ENCODE peak calls at places on chromosomes 11 and 22, in four cellular contexts. B, D, K and S are unnamed samples.

GRCh38 chr11:135074397-135074998 is 662.5 kb upstream of the B3GAT1 start:
- DNase-seq in D (no peak), B (no peak), K (no peak), S (no peak)

GRCh38 chr11:107783121-107783520 is 71.3 kb upstream of the SLN start:
- DNase-seq in B (no peak), K (no peak), D (no peak), S (no peak)

GRCh38 chr22:29710922-29711593 is 8.7 kb upstream of the CABP7 start:
- DNase-seq in B (no peak), K (no peak), D (no peak), S (peak; percentile 16)

GRCh38 chr11:34425863-34426262 is 12.9 kb upstream of the CAT start:
- DNase-seq in K (no peak), D (no peak), B (no peak), S (no peak)

GRCh38 chr11:36296925-36297604 is 977 bp downstream of the PRR5L start:
- DNase-seq in B (no peak), K (no peak), D (no peak), S (no peak)

GRCh38 chr11:33753304-33753703 is 17.1 kb upstream of the CD59 start:
- DNase-seq in D (no peak), B (no peak), K (no peak), S (no peak)

GRCh38 chr11:64102005-64102738 is 63.7 kb downstream of the MACROD1 start:
- DNase-seq in K (no peak), D (no peak), B (no peak), S (no peak)

GRCh38 chr11:70755410-70756158 is 357.3 kb downstream of the CTTN start:
- DNase-seq in D (peak; percentile 39), K (peak; percentile 82), B (peak; percentile 23), S (peak; percentile 76)

GRCh38 chr22:37051629-37052385 is at the start of gene KCTD17:
- DNase-seq in D (peak; percentile 83), K (peak; percentile 79), B (peak; percentile 63), S (peak; percentile 65)

GRCh38 chr22:20580179-20580578 is 72.8 kb downstream of the MED15 start:
- DNase-seq in K (no peak), D (no peak), B (no peak), S (no peak)

GRCh38 chr11:116948375-116948774 is 111.0 kb upstream of the APOA1 start:
- DNase-seq in K (no peak), B (no peak), D (no peak), S (no peak)

GRCh38 chr22:39956932-39957664 is 3.1 kb upstream of the TMA7B start:
- DNase-seq in K (no peak), B (no peak), D (peak; percentile 42), S (no peak)

GRCh38 chr11:70112017-70112434 is 33.9 kb downstream of the ANO1 start:
- DNase-seq in K (no peak), B (no peak), D (no peak), S (peak; percentile 23)

GRCh38 chr22:37390075-37390474 is 37.2 kb downstream of the ELFN2 start:
- DNase-seq in B (no peak), D (no peak), K (no peak), S (no peak)

GRCh38 chr11:115257286-115258077 is 246.7 kb downstream of the CADM1 start:
- DNase-seq in B (no peak), K (no peak), D (peak; percentile 37), S (no peak)

GRCh38 chr11:122981388-122982264 is at the start of gene BSX:
- DNase-seq in D (peak; percentile 24), K (peak; percentile 64), B (no peak), S (peak; percentile 42)

GRCh38 chr11:66863428-66864125 is 6.7 kb downstream of the LRFN4 start:
- DNase-seq in D (no peak), B (no peak), K (no peak), S (no peak)

GRCh38 chr22:17101475-17102296 is 16.9 kb downstream of the IL17RA start:
- DNase-seq in D (no peak), K (no peak), B (no peak), S (no peak)

GRCh38 chr11:80855975-80856524 is 1415.2 kb upstream of the TENM4 start:
- DNase-seq in D (no peak), K (no peak), B (no peak), S (no peak)

GRCh38 chr11:35649984-35650383 is 12.6 kb upstream of the TRIM44 start:
- DNase-seq in D (no peak), K (no peak), B (no peak), S (no peak)

GRCh38 chr11:134742956-134743808 is 331.1 kb upstream of the B3GAT1 start:
- DNase-seq in D (no peak), K (no peak), B (no peak), S (no peak)

GRCh38 chr11:23594755-23595154 is 734.5 kb upstream of the CCDC179 start:
- DNase-seq in D (no peak), B (no peak), K (no peak), S (no peak)

GRCh38 chr22:41449321-41449720 is 2.7 kb upstream of the TOB2 start:
- DNase-seq in D (peak; percentile 15), K (no peak), B (no peak), S (no peak)

GRCh38 chr11:1827931-1828330 is 6.9 kb upstream of the SYT8 start:
- DNase-seq in K (peak; percentile 36), B (no peak), D (no peak), S (peak; percentile 1)

GRCh38 chr22:46079093-46079860 is 71.0 kb upstream of the PPARA start:
- DNase-seq in K (peak; percentile 39), B (peak; percentile 44), D (no peak), S (peak; percentile 22)

DNA sequence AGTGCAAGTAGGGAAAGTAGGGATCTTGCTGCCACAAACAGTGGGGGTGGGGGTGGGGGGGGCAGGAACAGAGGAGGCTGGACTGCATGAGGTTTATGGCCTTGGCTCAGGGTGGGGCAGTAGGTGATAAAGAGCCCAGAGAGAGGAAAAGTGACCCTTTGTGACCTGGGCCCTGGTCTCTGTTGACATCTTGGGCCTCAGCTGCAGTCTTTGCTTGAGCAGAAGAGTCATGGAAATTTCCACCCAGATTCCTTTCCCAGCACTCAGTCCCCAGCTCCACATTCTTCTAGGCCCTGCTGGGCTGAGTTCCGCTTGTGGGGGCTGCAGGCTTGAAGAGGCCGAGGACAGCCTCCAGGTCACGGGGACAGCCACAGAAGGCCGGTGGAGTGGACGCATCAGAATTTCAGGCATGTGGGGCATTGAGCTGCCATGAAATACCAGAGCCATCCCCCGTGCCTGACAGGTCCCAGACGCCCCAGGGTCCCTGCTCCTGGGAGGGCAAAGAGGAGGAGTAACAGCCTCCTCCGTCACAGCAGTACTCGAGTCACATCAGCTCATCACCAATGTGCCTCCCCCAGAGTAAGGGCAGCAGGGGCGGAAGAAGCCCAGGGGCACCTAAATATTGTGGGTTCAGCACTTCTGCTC is 9.7 kb upstream of the MALAT1 start:
- DNase-seq in D (no peak), K (no peak), B (peak; percentile 50), S (peak; percentile 72)
- H3K4me1 ChIP-seq in D (peaks cover 78% of the 10 kb centered on the region), K (peaks cover 89% of the 10 kb centered on the region), B (peaks cover 54% of the 10 kb centered on the region), S (peaks cover 79% of the 10 kb centered on the region)

GRCh38 chr22:48649031-48649430 is 1178.6 kb downstream of the BRD1 start:
- DNase-seq in D (no peak), B (no peak), K (no peak), S (no peak)
- H3K9me3 ChIP-seq in D (no peaks in the 10 kb centered on the region), B (no peaks in the 10 kb centered on the region), K (no peaks in the 10 kb centered on the region), S (no peaks in the 10 kb centered on the region)

GRCh38 chr11:118894192-118894591 is 10.5 kb downstream of the CXCR5 start:
- DNase-seq in K (no peak), B (no peak), D (no peak), S (peak; percentile 3)
- H3K4me1 ChIP-seq in K (peaks cover 15% of the 10 kb centered on the region), B (peaks cover 5% of the 10 kb centered on the region), D (peaks cover 95% of the 10 kb centered on the region), S (peaks cover 6% of the 10 kb centered on the region)

DNA sequence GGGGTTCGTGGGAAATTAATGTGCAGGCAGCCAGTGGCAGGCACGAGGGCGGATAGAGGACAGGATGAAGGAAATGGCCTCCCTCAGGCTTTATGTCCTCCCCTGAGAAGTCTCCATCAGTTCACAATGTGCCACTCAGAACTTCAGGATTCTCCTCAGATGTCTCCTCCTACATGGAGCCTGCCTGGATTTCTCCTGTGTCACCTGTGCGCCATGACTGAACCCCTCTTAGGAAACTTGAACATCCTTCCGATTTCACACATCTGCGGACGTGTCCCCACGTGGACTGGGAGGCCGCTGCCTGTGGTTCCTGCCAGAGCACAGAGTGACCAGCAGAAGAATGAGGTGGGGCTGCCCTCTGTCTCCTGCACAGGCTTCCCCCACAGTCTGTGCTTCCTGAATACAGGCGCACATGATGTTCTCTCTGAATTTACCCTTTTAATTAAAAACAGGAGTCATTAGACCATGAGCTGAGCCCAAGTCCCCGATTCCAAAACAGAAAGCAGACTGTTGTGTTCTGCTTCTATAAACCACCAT is 1086.0 kb downstream of the TBC1D22A start:
- DNase-seq in K (no peak), D (no peak), B (no peak), S (no peak)
- H3K9me3 ChIP-seq in K (no peaks in the 10 kb centered on the region), D (no peaks in the 10 kb centered on the region), B (no peaks in the 10 kb centered on the region), S (no peaks in the 10 kb centered on the region)

GRCh38 chr11:103881518-103882070 is 154.8 kb upstream of the DDI1 start:
- DNase-seq in D (no peak), K (no peak), B (no peak), S (no peak)

GRCh38 chr11:103887001-103887680 is 149.3 kb upstream of the DDI1 start:
- DNase-seq in D (peak; percentile 82), B (no peak), K (no peak), S (peak; percentile 19)

GRCh38 chr11:103883291-103883690 is 153.1 kb upstream of the DDI1 start:
- DNase-seq in B (no peak), K (no peak), D (no peak), S (no peak)

GRCh38 chr11:103880968-103881367 is 155.5 kb upstream of the DDI1 start:
- DNase-seq in D (no peak), B (no peak), K (no peak), S (no peak)

GRCh38 chr11:103883856-103884255 is 152.6 kb upstream of the DDI1 start:
- DNase-seq in K (no peak), D (no peak), B (no peak), S (no peak)
- H3K4me1 ChIP-seq in K (no peaks in the 10 kb centered on the region), D (peaks cover 37% of the 10 kb centered on the region), B (no peaks in the 10 kb centered on the region), S (no peaks in the 10 kb centered on the region)

DNA sequence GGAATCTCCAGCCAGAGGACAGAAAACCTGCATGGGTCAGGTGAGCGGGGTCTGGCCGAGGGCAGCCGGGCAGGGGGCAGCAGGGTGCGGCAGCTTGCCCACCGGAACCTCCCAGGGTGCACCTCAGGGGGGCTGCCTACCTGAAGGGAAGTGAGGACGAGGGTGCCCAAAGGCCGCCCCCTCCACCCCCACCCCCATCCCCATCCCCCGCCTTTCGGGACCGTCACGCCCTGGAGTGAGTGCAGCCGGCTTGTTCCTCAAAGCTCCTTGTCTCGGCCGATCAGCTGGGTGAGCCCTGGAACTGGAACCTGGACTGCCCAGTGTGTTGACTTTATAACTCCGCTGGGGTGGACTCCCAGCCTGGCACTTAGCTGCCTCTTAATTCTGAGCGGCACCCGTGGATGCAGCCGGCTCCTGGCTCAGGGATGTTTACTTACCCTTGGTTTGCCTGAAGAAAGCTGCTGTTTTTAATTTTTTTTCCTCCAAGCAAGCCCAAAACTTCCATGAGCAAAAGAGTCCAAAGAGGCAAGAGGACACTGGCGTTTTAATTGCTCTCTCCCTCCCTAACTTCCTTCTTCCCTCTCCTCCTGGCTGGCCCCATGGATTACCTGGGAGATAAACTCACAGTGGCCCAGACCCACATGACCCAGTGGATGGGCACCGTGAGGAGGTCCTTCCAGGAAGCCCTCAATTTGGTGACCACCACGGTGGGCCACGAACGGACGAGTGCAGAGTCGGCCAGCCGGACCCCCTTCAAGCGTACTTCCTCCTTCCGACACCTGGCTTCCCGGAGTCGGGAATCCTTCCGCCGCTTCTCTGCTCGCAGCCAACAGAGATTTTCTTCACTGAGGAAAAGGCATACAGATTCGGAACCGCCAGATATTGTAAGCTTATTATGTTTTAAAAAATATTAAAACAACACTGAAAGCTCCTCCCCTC is 87.8 kb upstream of the CRYBB3 start:
- DNase-seq in K (peak; percentile 81), D (no peak), B (no peak), S (no peak)
- H3K9me3 ChIP-seq in K (no peaks in the 10 kb centered on the region), D (no peaks in the 10 kb centered on the region), B (no peaks in the 10 kb centered on the region), S (peaks cover 2% of the 10 kb centered on the region)